ENCODE peak calls at places on chromosomes 16 and 17, in five cellular contexts. Y is stimulated activated CD4-positive, alpha-beta T cell treated with anti-CD3 and anti-CD28 coated beads, Interleukin-4, amount 100 ng/mL, for 1 hour; C is Calu3; X is DND-41; O is activated CD4-positive, alpha-beta T cell treated with anti-CD3 and anti-CD28 coated beads, Interleukin-2, amount 50 U/mL, for 4 hours. U is an unnamed sample.
A peak's percentile ranks its signal among the peaks of the same experiment; 100 is the strongest.

GRCh38 chr16:49056546-49056945 is 225.1 kb downstream of the CBLN1 start:
- DNase-seq in Y (no peak), C (no peak), O (no peak), X (no peak), U (no peak)

GRCh38 chr17:56913000-56913866 is 616 bp downstream of the TRIM25 start:
- DNase-seq in O (no peak), C (no peak), Y (no peak), X (no peak), U (no peak)

GRCh38 chr16:54287758-54288591 is 1.4 kb upstream of the IRX3 start:
- DNase-seq in Y (no peak), X (no peak), O (no peak), C (no peak), U (no peak)

GRCh38 chr16:13911306-13911705 is 8.6 kb upstream of the ERCC4 start:
- DNase-seq in X (no peak), Y (no peak), C (no peak), O (no peak), U (no peak)

GRCh38 chr17:3659541-3660111 is 8.8 kb downstream of the TAX1BP3 start:
- DNase-seq in C (peak; percentile 50), X (no peak), O (no peak), Y (no peak), U (peak; percentile 73)

GRCh38 chr17:15290186-15290536 is 25.0 kb upstream of the PMP22 start:
- DNase-seq in C (no peak), Y (no peak), X (no peak), O (no peak), U (no peak)

GRCh38 chr17:12987120-12987519 is 30.7 kb downstream of the ELAC2 start:
- DNase-seq in C (no peak), Y (no peak), X (no peak), O (no peak), U (no peak)

GRCh38 chr17:77207689-77208216 is 67.0 kb downstream of the SEC14L1 start:
- DNase-seq in O (no peak), Y (no peak), X (no peak), C (no peak), U (no peak)

GRCh38 chr17:28982191-28982793 is 23.5 kb downstream of the SEZ6 start:
- DNase-seq in O (peak; percentile 18), C (no peak), Y (peak; percentile 11), X (peak; percentile 27), U (peak; percentile 38)

GRCh38 chr17:22410136-22410535 is 717.8 kb downstream of the KCNJ18 start:
- DNase-seq in C (no peak), O (no peak), Y (no peak), X (no peak), U (no peak)

GRCh38 chr17:30824356-30825145 is at the start of gene CRLF3:
- DNase-seq in O (peak; percentile 82), X (peak; percentile 92), Y (peak; percentile 90), C (peak; percentile 94), U (peak; percentile 69)

GRCh38 chr16:87330646-87331045 is 13.5 kb upstream of the C16orf95 start:
- DNase-seq in X (no peak), Y (no peak), C (no peak), O (no peak), U (no peak)

GRCh38 chr17:42017866-42018200 is 594 bp upstream of the DNAJC7 start:
- DNase-seq in O (no peak), Y (no peak), C (no peak), X (no peak), U (no peak)

GRCh38 chr17:49825645-49826044 is 22.2 kb downstream of the TAC4 start:
- DNase-seq in Y (no peak), C (no peak), O (no peak), X (no peak), U (no peak)

GRCh38 chr16:63981639-63982038 is 1140.2 kb downstream of the CDH11 start:
- DNase-seq in O (no peak), X (no peak), C (no peak), Y (no peak), U (no peak)

GRCh38 chr17:19411641-19412040 is 609 bp downstream of the RNF112 start:
- DNase-seq in O (no peak), X (no peak), C (no peak), Y (no peak), U (no peak)

GRCh38 chr17:77829871-77830799 is 128.4 kb upstream of the TNRC6C start:
- DNase-seq in X (no peak), Y (no peak), C (no peak), O (no peak), U (no peak)

GRCh38 chr17:32805029-32805976 is 71.6 kb downstream of the MYO1D start:
- DNase-seq in C (no peak), O (no peak), X (no peak), Y (no peak), U (no peak)

GRCh38 chr17:50052241-50052788 is 3.6 kb upstream of the ITGA3 start:
- DNase-seq in X (no peak), C (no peak), Y (no peak), O (no peak), U (no peak)

GRCh38 chr16:2905988-2906387 is 5.7 kb upstream of the FLYWCH1 start:
- DNase-seq in O (no peak), C (no peak), Y (no peak), X (no peak), U (no peak)

GRCh38 chr16:31064882-31065461 is 9.1 kb downstream of the ZNF668 start:
- DNase-seq in X (no peak), C (no peak), Y (no peak), O (no peak), U (peak; percentile 64)

GRCh38 chr16:48276102-48276501 is 28.8 kb upstream of the ABCC11 start:
- DNase-seq in O (no peak), X (no peak), C (no peak), Y (no peak), U (no peak)

GRCh38 chr17:82349287-82349701 is 9.8 kb upstream of the TEX19 start:
- DNase-seq in O (no peak), X (no peak), Y (no peak), C (no peak), U (no peak)

GRCh38 chr17:48578616-48579560 is 738 bp upstream of the HOXB4 start:
- DNase-seq in O (no peak), X (no peak), Y (no peak), C (no peak), U (no peak)

GRCh38 chr17:54982399-54982798 is 13.8 kb downstream of the STXBP4 start:
- DNase-seq in O (no peak), X (no peak), Y (no peak), C (no peak), U (no peak)

GRCh38 chr16:66617010-66617434 is 12.5 kb downstream of the CMTM3 start:
- DNase-seq in X (no peak), Y (no peak), O (no peak), C (no peak), U (no peak)

GRCh38 chr17:13209091-13209490 is 191.3 kb upstream of the ELAC2 start:
- DNase-seq in X (no peak), Y (no peak), C (no peak), O (no peak), U (no peak)

GRCh38 chr16:28090646-28091377 is 27.3 kb upstream of the GSG1L start:
- DNase-seq in Y (no peak), O (no peak), X (no peak), C (no peak), U (peak; percentile 66)

GRCh38 chr17:3003401-3004149 is 59.8 kb downstream of the OR1D5 start:
- DNase-seq in X (no peak), C (no peak), O (no peak), Y (no peak), U (no peak)

GRCh38 chr17:39687546-39688474 is at the start of gene PGAP3:
- DNase-seq in X (peak; percentile 92), Y (peak; percentile 83), C (peak; percentile 100), O (peak; percentile 77), U (peak; percentile 86)

GRCh38 chr16:26129997-26130396 is 438.2 kb downstream of the HS3ST4 start:
- DNase-seq in O (no peak), X (no peak), C (no peak), Y (no peak), U (no peak)

GRCh38 chr17:20993863-20994778 is 48.7 kb downstream of the USP22 start:
- DNase-seq in X (no peak), C (no peak), Y (no peak), O (no peak), U (no peak)

GRCh38 chr17:80446645-80447405 is 29.6 kb downstream of the NPTX1 start:
- DNase-seq in O (no peak), Y (no peak), C (no peak), X (no peak), U (no peak)

GRCh38 chr17:21381076-21381706 is 5.0 kb downstream of the KCNJ12 start:
- DNase-seq in C (no peak), X (no peak), O (no peak), Y (no peak), U (no peak)

GRCh38 chr17:35242158-35242804 is 591 bp upstream of the SLFN5 start:
- DNase-seq in X (peak; percentile 81), O (peak; percentile 84), Y (peak; percentile 79), C (peak; percentile 89), U (peak; percentile 74)

GRCh38 chr16:65469116-65469515 is 347.3 kb upstream of the CDH11 start:
- DNase-seq in Y (no peak), C (no peak), O (no peak), X (no peak), U (no peak)

GRCh38 chr16:51734220-51734619 is 583.1 kb upstream of the SALL1 start:
- DNase-seq in O (no peak), C (no peak), Y (no peak), X (no peak), U (no peak)

GRCh38 chr17:32275060-32276042 is 9.7 kb downstream of the RHBDL3 start:
- DNase-seq in O (no peak), C (peak; percentile 28), Y (no peak), X (no peak), U (peak; percentile 48)

GRCh38 chr16:70695351-70696070 is 9.7 kb upstream of the MTSS2 start:
- DNase-seq in O (no peak), Y (no peak), X (peak; percentile 53), C (peak; percentile 54), U (peak; percentile 62)